ENCODE peak calls at places on chromosomes 1 and 21, in six cellular contexts. Z is GM12892, F is H1, T is K562, X is GM12878, S is HepG2. I is an unnamed sample.

GRCh38 chr1:113073457-113073950 is 506 bp downstream of the LRIG2 start:
- DNase-seq in Z (no peak), F (peak), T (peak), X (no peak), S (peak), I (no peak)

GRCh38 chr1:114154146-114154962 is 685 bp upstream of the SYT6 start:
- DNase-seq in Z (no peak), F (no peak), T (peak), X (no peak), S (no peak), I (no peak)

GRCh38 chr1:228319352-228320088 is 87.1 kb downstream of the TRIM11 start:
- DNase-seq in Z (no peak), F (no peak), T (no peak), X (no peak), S (no peak), I (no peak)

GRCh38 chr1:9904571-9904970 is 5.5 kb downstream of the CTNNBIP1 start:
- DNase-seq in Z (no peak), F (no peak), T (no peak), X (no peak), S (no peak), I (no peak)

GRCh38 chr1:70247768-70248167 is 26.6 kb downstream of the SRSF11 start:
- DNase-seq in Z (no peak), F (no peak), T (no peak), X (no peak), S (no peak), I (no peak)

GRCh38 chr21:33895356-33895755 is 20.2 kb downstream of the ATP5PO start:
- DNase-seq in Z (no peak), F (no peak), T (no peak), X (no peak), S (no peak), I (no peak)

GRCh38 chr1:82455342-82455741 is 654.6 kb downstream of the ADGRL2 start:
- DNase-seq in Z (no peak), F (no peak), T (no peak), X (no peak), S (no peak), I (no peak)

GRCh38 chr1:205293350-205294074 is 28.0 kb downstream of the NUAK2 start:
- DNase-seq in Z (no peak), F (no peak), T (no peak), X (no peak), S (no peak), I (no peak)

GRCh38 chr21:38472709-38473108 is 25.6 kb downstream of the ERG start:
- DNase-seq in Z (no peak), F (no peak), T (no peak), X (no peak), S (no peak), I (no peak)

GRCh38 chr21:25489673-25490072 is 117.6 kb downstream of the MRPL39 start:
- DNase-seq in Z (no peak), F (no peak), T (no peak), X (no peak), S (no peak), I (no peak)

GRCh38 chr1:227317541-227318002 is 720 bp downstream of the CDC42BPA start:
- DNase-seq in Z (no peak), F (peak), T (peak), X (no peak), S (peak), I (peak)

GRCh38 chr1:77342745-77343144 is 60.9 kb downstream of the AK5 start:
- DNase-seq in Z (no peak), F (no peak), T (no peak), X (no peak), S (no peak), I (no peak)

GRCh38 chr1:213399695-213400094 is 348.7 kb downstream of the RPS6KC1 start:
- DNase-seq in Z (no peak), F (no peak), T (no peak), X (no peak), S (peak), I (no peak)

GRCh38 chr21:32306021-32306780 is 7.5 kb downstream of the MRAP start:
- DNase-seq in Z (no peak), F (peak), T (peak), X (no peak), S (peak), I (no peak)

GRCh38 chr1:118928739-118929554 is 59.2 kb downstream of the TBX15 start:
- DNase-seq in Z (no peak), F (no peak), T (peak), X (no peak), S (peak), I (no peak)

GRCh38 chr1:180507826-180508724 is 5.7 kb upstream of the ACBD6 start:
- DNase-seq in Z (no peak), F (no peak), T (peak), X (no peak), S (no peak), I (no peak)

GRCh38 chr1:45583264-45583665 is 576 bp upstream of the NASP start:
- DNase-seq in Z (peak), F (peak), T (peak), X (peak), S (peak), I (peak)

GRCh38 chr1:30268923-30269666 is 454.3 kb downstream of the MATN1 start:
- DNase-seq in Z (no peak), F (no peak), T (no peak), X (no peak), S (no peak), I (no peak)

GRCh38 chr21:45163413-45164123 is 89.2 kb downstream of the ADARB1 start:
- DNase-seq in Z (no peak), F (no peak), T (no peak), X (no peak), S (no peak), I (no peak)

GRCh38 chr1:11731719-11732283 is 4.1 kb upstream of the AGTRAP start:
- DNase-seq in Z (no peak), F (no peak), T (peak), X (no peak), S (peak), I (no peak)

GRCh38 chr1:147337040-147337439 is 94.6 kb downstream of the CHD1L start:
- DNase-seq in Z (no peak), F (no peak), T (no peak), X (no peak), S (no peak), I (no peak)

GRCh38 chr1:180046674-180047073 is 92.1 kb downstream of the CEP350 start:
- DNase-seq in Z (no peak), F (no peak), T (no peak), X (no peak), S (no peak), I (no peak)

GRCh38 chr1:59414406-59415133 is 117.7 kb downstream of the FGGY start:
- DNase-seq in Z (no peak), F (no peak), T (no peak), X (no peak), S (no peak), I (no peak)

GRCh38 chr1:9235123-9235513 is 544 bp downstream of the H6PD start:
- DNase-seq in Z (no peak), F (no peak), T (no peak), X (no peak), S (peak), I (no peak)

GRCh38 chr1:20271498-20272400 is 18.9 kb upstream of the VWA5B1 start:
- DNase-seq in Z (no peak), F (no peak), T (no peak), X (no peak), S (no peak), I (no peak)

GRCh38 chr1:68459796-68460195 is 10.0 kb upstream of the RPE65 start:
- DNase-seq in Z (no peak), F (no peak), T (no peak), X (no peak), S (no peak), I (no peak)

GRCh38 chr1:224124220-224124619 is 10.3 kb downstream of the FBXO28 start:
- DNase-seq in Z (no peak), F (no peak), T (no peak), X (no peak), S (no peak), I (no peak)

GRCh38 chr1:85707267-85707989 is 805 bp downstream of the ZNHIT6 start:
- DNase-seq in Z (no peak), F (no peak), T (no peak), X (no peak), S (no peak), I (no peak)

GRCh38 chr1:43206721-43207228 is 34.6 kb downstream of the CFAP57 start:
- DNase-seq in Z (no peak), F (peak), T (no peak), X (no peak), S (peak), I (no peak)

GRCh38 chr1:48870596-48870995 is 93.9 kb upstream of the BEND5 start:
- DNase-seq in Z (no peak), F (no peak), T (no peak), X (no peak), S (no peak), I (no peak)

GRCh38 chr1:30446508-30446907 is 276.9 kb downstream of the MATN1 start:
- DNase-seq in Z (no peak), F (no peak), T (no peak), X (no peak), S (no peak), I (no peak)

GRCh38 chr1:155003766-155004351 is 1.3 kb downstream of the ZBTB7B start:
- DNase-seq in Z (no peak), F (no peak), T (peak), X (no peak), S (peak), I (no peak)

GRCh38 chr1:86207323-86207722 is 50.8 kb upstream of the COL24A1 start:
- DNase-seq in Z (no peak), F (no peak), T (no peak), X (no peak), S (no peak), I (no peak)

GRCh38 chr1:156104861-156105546 is 9.5 kb upstream of the LMNA start:
- DNase-seq in Z (no peak), F (no peak), T (peak), X (no peak), S (peak), I (no peak)

GRCh38 chr1:184379111-184379752 is 7.6 kb upstream of the C1orf21 start:
- DNase-seq in Z (no peak), F (no peak), T (no peak), X (no peak), S (no peak), I (no peak)

GRCh38 chr21:42409366-42409765 is 5.7 kb downstream of the UBASH3A start:
- DNase-seq in Z (no peak), F (no peak), T (no peak), X (no peak), S (no peak), I (no peak)

GRCh38 chr1:77796695-77797405 is 17.4 kb downstream of the MIGA1 start:
- DNase-seq in Z (no peak), F (no peak), T (no peak), X (no peak), S (peak), I (no peak)

GRCh38 chr1:33041026-33041425 is 4.3 kb upstream of the AK2 start:
- DNase-seq in Z (no peak), F (no peak), T (no peak), X (no peak), S (peak), I (no peak)

GRCh38 chr1:33036051-33036525 is 595 bp downstream of the AK2 start:
- DNase-seq in Z (no peak), F (no peak), T (peak), X (no peak), S (peak), I (no peak)

GRCh38 chr1:33032126-33032869 is 4.4 kb downstream of the AK2 start:
- DNase-seq in Z (no peak), F (no peak), T (no peak), X (no peak), S (no peak), I (no peak)

GRCh38 chr1:33039840-33040239 is 3.2 kb upstream of the AK2 start:
- DNase-seq in Z (no peak), F (no peak), T (no peak), X (no peak), S (no peak), I (no peak)

DNA sequence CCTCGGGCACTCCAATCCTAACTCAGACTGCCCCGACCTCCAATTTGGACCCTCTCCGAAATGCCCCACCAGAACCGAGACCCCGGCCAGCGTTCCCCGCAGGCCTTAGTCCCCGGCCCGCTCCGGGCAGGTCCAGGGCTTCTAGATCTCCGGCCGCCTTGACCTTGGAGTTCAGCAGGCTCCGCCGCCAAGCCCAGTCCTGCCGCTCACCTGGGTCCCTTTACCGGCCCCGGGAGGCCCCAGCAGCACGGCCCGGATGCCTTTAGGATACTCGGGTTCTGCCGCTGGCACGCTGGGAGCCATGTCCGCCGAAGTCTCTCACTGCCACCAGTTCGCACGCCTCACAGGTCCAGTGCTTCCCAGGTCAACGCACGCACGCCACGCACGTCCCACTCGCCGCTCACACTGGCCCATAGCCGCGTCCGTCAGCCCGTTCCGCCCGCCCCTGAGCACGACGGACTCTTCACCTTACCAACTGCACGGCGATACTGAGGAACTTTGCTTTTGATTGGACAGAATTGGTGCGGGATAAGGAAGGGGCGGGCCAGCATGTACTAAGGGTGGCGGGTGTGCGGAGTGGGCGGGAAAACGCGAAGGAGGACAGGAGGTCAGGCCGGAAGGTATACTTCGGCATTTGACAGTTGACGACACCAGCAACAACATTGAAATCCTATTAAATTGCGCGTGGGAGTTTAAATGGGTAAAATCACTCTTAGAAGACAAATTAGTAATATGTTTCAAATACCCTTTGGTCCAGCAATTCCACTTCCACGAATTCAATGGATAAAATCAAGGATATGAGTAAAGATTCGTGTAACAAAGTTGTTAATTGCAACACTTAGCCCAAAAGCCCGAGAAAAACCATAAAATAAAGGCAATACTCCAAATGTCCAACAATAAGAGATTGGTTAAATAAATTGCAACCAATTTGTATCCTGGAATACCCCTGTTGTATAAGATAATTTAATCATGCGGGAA is at the start of gene AK2:
- DNase-seq in Z (peak), F (peak), T (peak), X (peak), S (peak), I (peak)
- TF ChIP-seq POLR2A in Z (peak), F (no peak), T (peak), X (peak), S (peak), I (peak)

GRCh38 chr1:198649598-198650338 is 10.9 kb downstream of the PTPRC start:
- DNase-seq in Z (no peak), F (no peak), T (no peak), X (no peak), S (no peak), I (no peak)
- TF ChIP-seq TAF1 in Z (no peak), F (no peak), T (no peak), X (no peak), S (no peak), I (no peak)

GRCh38 chr1:17520041-17520440 is 19.5 kb upstream of the ARHGEF10L start:
- DNase-seq in Z (no peak), F (no peak), T (no peak), X (no peak), S (no peak), I (no peak)
- TF ChIP-seq POLR2A in Z (no peak), F (no peak), T (no peak), X (no peak), S (no peak), I (no peak)

GRCh38 chr1:21838359-21839157 is 26.5 kb downstream of the LDLRAD2 start:
- DNase-seq in Z (no peak), F (no peak), T (no peak), X (no peak), S (no peak), I (no peak)
- TF ChIP-seq TAF1 in Z (no peak), F (no peak), T (no peak), X (no peak), S (no peak), I (no peak)

DNA sequence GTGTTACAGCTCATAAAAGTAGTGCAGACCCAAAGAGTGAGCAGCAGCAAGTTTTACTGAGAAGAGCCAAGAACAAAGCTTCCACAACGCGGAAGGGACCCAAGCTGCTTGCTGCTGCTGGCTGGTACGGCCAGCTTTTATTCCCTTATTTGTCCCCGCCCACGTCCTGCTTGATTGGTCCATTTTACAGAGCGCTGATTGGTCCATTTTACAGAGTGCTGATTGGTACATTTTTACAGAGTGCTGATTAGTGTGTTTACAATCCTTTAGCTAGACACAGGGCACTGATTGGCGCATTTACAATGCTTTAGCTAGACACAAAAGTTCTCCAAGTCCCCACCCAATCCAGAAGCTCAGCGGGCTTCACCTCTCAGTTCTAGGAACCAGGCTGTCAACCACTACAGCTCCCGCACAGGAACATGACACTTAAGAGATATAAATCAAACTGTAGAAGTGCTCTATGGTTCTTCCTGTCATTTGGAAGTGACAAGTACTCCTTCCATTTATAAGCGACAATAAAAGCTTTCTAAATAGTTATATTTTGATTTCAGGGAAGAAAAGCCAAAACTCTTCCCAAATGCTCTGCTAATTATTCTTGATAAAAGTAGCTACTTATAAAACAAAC is 28.5 kb downstream of the RNF115 start:
- DNase-seq in Z (no peak), F (no peak), T (peak), X (no peak), S (no peak), I (no peak)
- TF ChIP-seq POLR2A in Z (no peak), F (no peak), T (no peak), X (no peak), S (no peak), I (no peak)

GRCh38 chr1:244353572-244354091 is 98.1 kb downstream of the ADSS2 start:
- DNase-seq in Z (no peak), F (peak), T (peak), X (no peak), S (peak), I (no peak)
- TF ChIP-seq TAF1 in Z (no peak), F (no peak), T (peak), X (no peak), S (no peak), I (no peak)

GRCh38 chr1:243849089-243850012 is 692 bp downstream of the AKT3 start:
- DNase-seq in Z (peak), F (no peak), T (peak), X (no peak), S (no peak), I (peak)
- TF ChIP-seq POLR2A in Z (no peak), F (no peak), T (no peak), X (peak), S (no peak), I (no peak)

DNA sequence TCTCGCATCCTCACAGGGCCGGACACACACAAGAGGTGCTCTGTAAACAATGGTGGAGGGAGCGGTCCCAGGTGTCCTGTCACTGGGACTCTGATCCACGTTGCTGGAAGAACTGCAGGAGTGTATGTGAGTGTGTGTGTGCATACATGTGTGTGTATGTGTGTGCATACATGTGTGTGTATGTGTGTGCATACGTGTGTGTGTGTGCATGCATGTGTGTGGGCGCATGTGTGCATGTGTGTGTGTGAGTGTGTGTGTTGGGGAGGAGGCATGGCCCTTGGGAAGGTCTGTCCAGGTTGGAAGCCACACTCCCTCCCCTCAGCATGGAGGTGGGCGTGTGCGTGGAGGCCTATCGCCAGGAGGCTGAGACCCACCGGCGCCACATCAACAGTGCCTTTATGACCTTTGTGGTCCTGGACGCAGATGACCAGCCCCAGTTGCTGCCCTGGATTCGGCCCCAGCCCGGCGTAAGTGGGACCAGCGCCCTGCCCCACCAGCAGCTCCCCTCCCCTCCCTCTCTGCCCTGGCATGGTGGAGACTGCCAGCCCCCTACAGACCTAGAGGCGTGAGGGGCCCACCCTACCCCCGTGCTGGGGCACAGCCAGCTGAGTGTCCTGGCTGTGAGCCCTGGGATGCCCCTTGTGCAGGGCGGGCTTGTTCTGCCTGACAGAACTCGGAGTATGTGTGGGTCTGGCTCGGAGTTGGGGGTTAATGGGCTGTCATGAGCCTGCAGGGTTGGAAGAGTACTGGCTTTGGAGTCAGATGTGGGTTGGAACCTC is 22.2 kb downstream of the FAM151A start:
- DNase-seq in Z (no peak), F (no peak), T (no peak), X (no peak), S (no peak), I (no peak)
- TF ChIP-seq TAF1 in Z (no peak), F (no peak), T (no peak), X (no peak), S (no peak), I (no peak)

I was measured in GM12891.